ENCODE peak calls at places on chromosome 5, in four cellular contexts. One of them, this sample, is unnamed.

GRCh38 chr5:31936699-31937098 is 237.4 kb downstream of the GOLPH3 start:
- DNase-seq in AG20443: no peak
- DNase-seq in heart left ventricle: no peak
- DNase-seq in pons: no peak
- DNase-seq in this sample: no peak

GRCh38 chr5:4584982-4585381 is 555.1 kb upstream of the ADAMTS16 start:
- DNase-seq in heart left ventricle: no peak
- DNase-seq in pons: peak
- DNase-seq in AG20443: no peak
- DNase-seq in this sample: no peak

GRCh38 chr5:167378894-167379723 is 912.3 kb upstream of the WWC1 start:
- DNase-seq in AG20443: no peak
- DNase-seq in heart left ventricle: no peak
- DNase-seq in pons: no peak
- DNase-seq in this sample: no peak

GRCh38 chr5:33241826-33242225 is 198.9 kb upstream of the TARS1 start:
- DNase-seq in AG20443: no peak
- DNase-seq in pons: peak
- DNase-seq in heart left ventricle: no peak
- DNase-seq in this sample: no peak

GRCh38 chr5:121430538-121430937 is 421.1 kb upstream of the FTMT start:
- DNase-seq in AG20443: no peak
- DNase-seq in pons: no peak
- DNase-seq in heart left ventricle: no peak
- DNase-seq in this sample: no peak

GRCh38 chr5:103283120-103283519 is 24.6 kb downstream of the MACIR start:
- DNase-seq in heart left ventricle: no peak
- DNase-seq in AG20443: no peak
- DNase-seq in pons: no peak
- DNase-seq in this sample: no peak

GRCh38 chr5:150999704-151000452 is 20.5 kb upstream of the GPX3 start:
- DNase-seq in AG20443: no peak
- DNase-seq in heart left ventricle: peak
- DNase-seq in pons: no peak
- DNase-seq in this sample: no peak

GRCh38 chr5:72324186-72324825 is 4.1 kb downstream of the PTCD2 start:
- DNase-seq in heart left ventricle: no peak
- DNase-seq in AG20443: no peak
- DNase-seq in pons: no peak
- DNase-seq in this sample: no peak

GRCh38 chr5:173968154-173968553 is 20.8 kb upstream of the C5orf47 start:
- DNase-seq in pons: no peak
- DNase-seq in AG20443: no peak
- DNase-seq in heart left ventricle: no peak
- DNase-seq in this sample: no peak

GRCh38 chr5:39266442-39266841 is 47.1 kb upstream of the FYB1 start:
- DNase-seq in heart left ventricle: no peak
- DNase-seq in AG20443: peak
- DNase-seq in pons: no peak
- DNase-seq in this sample: no peak

GRCh38 chr5:140372971-140373487 is 13.0 kb downstream of the SLC4A9 start:
- DNase-seq in heart left ventricle: peak
- DNase-seq in pons: peak
- DNase-seq in AG20443: peak
- DNase-seq in this sample: peak

GRCh38 chr5:172736524-172737135 is 34.4 kb downstream of the DUSP1 start:
- DNase-seq in AG20443: no peak
- DNase-seq in pons: no peak
- DNase-seq in heart left ventricle: no peak
- DNase-seq in this sample: no peak

GRCh38 chr5:37724395-37725125 is 115.3 kb downstream of the GDNF start:
- DNase-seq in AG20443: peak
- DNase-seq in heart left ventricle: no peak
- DNase-seq in pons: no peak
- DNase-seq in this sample: no peak

GRCh38 chr5:174384509-174384947 is 339.0 kb downstream of the NSG2 start:
- DNase-seq in AG20443: no peak
- DNase-seq in heart left ventricle: no peak
- DNase-seq in pons: no peak
- DNase-seq in this sample: no peak

GRCh38 chr5:131488463-131488862 is 146.6 kb downstream of the RAPGEF6 start:
- DNase-seq in pons: peak
- DNase-seq in AG20443: no peak
- DNase-seq in heart left ventricle: no peak
- DNase-seq in this sample: no peak

GRCh38 chr5:72066658-72067057 is 40.6 kb upstream of the MAP1B start:
- DNase-seq in pons: no peak
- DNase-seq in heart left ventricle: no peak
- DNase-seq in AG20443: peak
- DNase-seq in this sample: no peak

GRCh38 chr5:90557871-90558270 is 726 bp upstream of the ADGRV1 start:
- DNase-seq in heart left ventricle: no peak
- DNase-seq in AG20443: no peak
- DNase-seq in pons: no peak
- DNase-seq in this sample: no peak

GRCh38 chr5:140926211-140926902 is at the start of gene PCDHAC1:
- DNase-seq in AG20443: peak
- DNase-seq in heart left ventricle: peak
- DNase-seq in pons: peak
- DNase-seq in this sample: peak

GRCh38 chr5:169914766-169915165 is 65.5 kb downstream of the INSYN2B start:
- DNase-seq in AG20443: peak
- DNase-seq in pons: peak
- DNase-seq in heart left ventricle: no peak
- DNase-seq in this sample: peak

GRCh38 chr5:23994581-23995370 is 487.4 kb downstream of the PRDM9 start:
- DNase-seq in heart left ventricle: no peak
- DNase-seq in pons: no peak
- DNase-seq in AG20443: no peak
- DNase-seq in this sample: no peak

GRCh38 chr5:38420691-38421395 is 135.6 kb downstream of the LIFR start:
- DNase-seq in heart left ventricle: peak
- DNase-seq in AG20443: peak
- DNase-seq in pons: peak
- DNase-seq in this sample: peak

GRCh38 chr5:74272019-74272775 is 368.3 kb downstream of the ENC1 start:
- DNase-seq in heart left ventricle: no peak
- DNase-seq in AG20443: peak
- DNase-seq in pons: no peak
- DNase-seq in this sample: peak

GRCh38 chr5:113278976-113279375 is 155.8 kb downstream of the TSSK1B start:
- DNase-seq in heart left ventricle: no peak
- DNase-seq in pons: no peak
- DNase-seq in AG20443: peak
- DNase-seq in this sample: no peak